ENCODE peak calls at places on chromosomes 4 and X, in eight cellular contexts. D is astrocyte, O is fibroblast of lung, M is hepatocyte, Q is H1, X is GM23248, U is PC-3, L is keratinocyte. E is an unnamed sample.
A peak's percentile ranks its signal among the peaks of the same experiment; 100 is the strongest.

GRCh38 chr4:168781884-168782283 is 228.2 kb downstream of the CBR4 start:
- DNase-seq in D (no peak), O (no peak), M (no peak), Q (no peak), X (no peak), U (no peak), L (no peak), E (no peak)

GRCh38 chr4:15003891-15004700 is 1.8 kb downstream of the CPEB2 start:
- DNase-seq in D (no peak), O (no peak), M (peak; percentile 73), Q (no peak), X (peak; percentile 61), U (peak; percentile 10), L (no peak), E (peak; percentile 73)

GRCh38 chr4:89708903-89709361 is 128.0 kb downstream of the SNCA start:
- DNase-seq in D (peak; percentile 55), O (peak; percentile 42), M (peak; percentile 10), Q (no peak), X (no peak), U (no peak), L (no peak), E (no peak)

GRCh38 chrX:28472926-28473325 is 114.3 kb upstream of the IL1RAPL1 start:
- DNase-seq in D (no peak), O (no peak), M (no peak), Q (no peak), X (no peak), U (no peak), L (no peak), E (peak; percentile 5)

GRCh38 chr4:879730-880079 is 52.4 kb downstream of the GAK start:
- DNase-seq in D (no peak), O (no peak), M (no peak), Q (no peak), X (no peak), U (no peak), L (no peak), E (no peak)

GRCh38 chrX:119292445-119292844 is 56.4 kb downstream of the PGRMC1 start:
- DNase-seq in D (no peak), O (no peak), M (no peak), Q (no peak), X (peak; percentile 23), U (peak; percentile 32), L (no peak), E (peak; percentile 9)

GRCh38 chrX:18290200-18290599 is 64.3 kb downstream of the SCML2 start:
- DNase-seq in D (no peak), O (peak; percentile 0), M (no peak), Q (no peak), X (no peak), U (no peak), L (no peak), E (peak; percentile 15)

GRCh38 chr4:33071552-33071951 is 2351.4 kb downstream of the PCDH7 start:
- DNase-seq in D (peak; percentile 52), O (peak; percentile 32), M (no peak), Q (no peak), X (peak; percentile 56), U (no peak), L (no peak), E (no peak)

GRCh38 chrX:10109695-10110094 is 47.1 kb upstream of the CLCN4 start:
- DNase-seq in D (no peak), O (peak; percentile 68), M (no peak), Q (no peak), X (peak; percentile 8), U (no peak), L (no peak), E (no peak)

GRCh38 chr4:95049838-95050237 is 292.1 kb downstream of the BMPR1B start:
- DNase-seq in D (peak; percentile 33), O (peak; percentile 34), M (peak; percentile 16), Q (no peak), X (no peak), U (no peak), L (no peak), E (no peak)

GRCh38 chr4:151415978-151416377 is 7.0 kb downstream of the FHIP1A start:
- DNase-seq in D (peak; percentile 87), O (peak; percentile 41), M (no peak), Q (no peak), X (peak; percentile 70), U (peak; percentile 80), L (no peak), E (no peak)

GRCh38 chr4:52234539-52235174 is 183.6 kb downstream of the SPATA18 start:
- DNase-seq in D (no peak), O (peak; percentile 56), M (peak; percentile 64), Q (no peak), X (peak; percentile 55), U (peak; percentile 91), L (no peak), E (peak; percentile 22)

GRCh38 chr4:119135721-119136121 is at the start of gene MYOZ2:
- DNase-seq in D (peak; percentile 17), O (no peak), M (no peak), Q (no peak), X (peak; percentile 67), U (peak; percentile 32), L (no peak), E (no peak)

GRCh38 chr4:108034560-108034959 is 44.9 kb downstream of the HADH start:
- DNase-seq in D (no peak), O (no peak), M (no peak), Q (no peak), X (no peak), U (no peak), L (no peak), E (no peak)

DNA sequence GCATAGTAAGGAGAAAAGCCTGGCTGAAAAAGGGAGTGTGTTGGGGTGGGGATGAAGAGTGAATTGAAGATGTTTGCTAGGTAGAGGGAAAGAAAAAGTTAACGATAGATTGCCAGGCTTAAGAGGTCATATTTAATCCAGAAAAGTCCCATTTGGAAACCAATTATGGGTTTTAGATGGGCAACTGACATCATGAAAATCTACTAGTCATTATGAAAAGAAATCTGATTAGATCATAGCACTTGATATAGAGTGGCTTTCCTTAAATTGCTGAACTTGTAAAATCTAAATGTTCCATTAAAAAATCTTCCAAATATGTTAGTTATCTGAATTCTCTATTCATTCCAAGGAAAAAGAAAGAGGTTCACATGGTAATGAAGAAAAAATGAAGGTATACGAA is 37.5 kb upstream of the IL21 start:
- DNase-seq in D (no peak), O (no peak), M (no peak), Q (no peak), X (no peak), U (no peak), L (no peak), E (no peak)
- TF ChIP-seq EZH2 in D (no peak), O (no peak), M (no peak), Q (no peak), X (no peak), U (no peak), L (no peak), E (no peak)

GRCh38 chrX:39777623-39778025 is 320.1 kb downstream of the BCOR start:
- DNase-seq in D (no peak), O (no peak), M (no peak), Q (no peak), X (no peak), U (no peak), L (no peak), E (no peak)

GRCh38 chrX:39773923-39774803 is 323.6 kb downstream of the BCOR start:
- DNase-seq in D (peak; percentile 49), O (peak; percentile 14), M (peak; percentile 61), Q (no peak), X (no peak), U (no peak), L (no peak), E (no peak)

GRCh38 chrX:39772057-39772832 is 325.5 kb downstream of the BCOR start:
- DNase-seq in D (peak; percentile 63), O (peak; percentile 28), M (peak; percentile 75), Q (peak; percentile 78), X (no peak), U (peak; percentile 75), L (no peak), E (no peak)

GRCh38 chrX:39773150-39773549 is 324.6 kb downstream of the BCOR start:
- DNase-seq in D (no peak), O (no peak), M (no peak), Q (no peak), X (no peak), U (no peak), L (no peak), E (no peak)

DNA sequence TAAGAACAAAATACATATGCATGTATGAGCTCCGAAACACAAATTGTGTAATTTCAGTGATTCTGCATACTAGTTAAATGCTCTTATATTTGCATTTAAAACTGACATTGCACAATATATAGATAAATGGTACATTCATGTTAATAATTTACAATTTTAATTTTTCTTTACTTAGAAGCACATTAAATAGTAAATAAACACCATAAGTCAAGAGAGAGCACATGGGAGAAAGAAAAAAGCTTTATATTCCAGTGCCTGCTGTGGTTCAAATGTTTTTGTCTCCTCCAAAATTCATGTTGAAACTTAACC is 323.0 kb downstream of the BCOR start:
- DNase-seq in D (no peak), O (no peak), M (no peak), Q (no peak), X (no peak), U (no peak), L (no peak), E (no peak)
- H3K4me2 ChIP-seq in D (no peak overlapping the region), O (no peak overlapping the region), M (peak overlapping the region; percentile 15), Q (no peak overlapping the region), X (no peak overlapping the region), U (no peak overlapping the region), L (no peak overlapping the region), E (no peak overlapping the region)

DNA sequence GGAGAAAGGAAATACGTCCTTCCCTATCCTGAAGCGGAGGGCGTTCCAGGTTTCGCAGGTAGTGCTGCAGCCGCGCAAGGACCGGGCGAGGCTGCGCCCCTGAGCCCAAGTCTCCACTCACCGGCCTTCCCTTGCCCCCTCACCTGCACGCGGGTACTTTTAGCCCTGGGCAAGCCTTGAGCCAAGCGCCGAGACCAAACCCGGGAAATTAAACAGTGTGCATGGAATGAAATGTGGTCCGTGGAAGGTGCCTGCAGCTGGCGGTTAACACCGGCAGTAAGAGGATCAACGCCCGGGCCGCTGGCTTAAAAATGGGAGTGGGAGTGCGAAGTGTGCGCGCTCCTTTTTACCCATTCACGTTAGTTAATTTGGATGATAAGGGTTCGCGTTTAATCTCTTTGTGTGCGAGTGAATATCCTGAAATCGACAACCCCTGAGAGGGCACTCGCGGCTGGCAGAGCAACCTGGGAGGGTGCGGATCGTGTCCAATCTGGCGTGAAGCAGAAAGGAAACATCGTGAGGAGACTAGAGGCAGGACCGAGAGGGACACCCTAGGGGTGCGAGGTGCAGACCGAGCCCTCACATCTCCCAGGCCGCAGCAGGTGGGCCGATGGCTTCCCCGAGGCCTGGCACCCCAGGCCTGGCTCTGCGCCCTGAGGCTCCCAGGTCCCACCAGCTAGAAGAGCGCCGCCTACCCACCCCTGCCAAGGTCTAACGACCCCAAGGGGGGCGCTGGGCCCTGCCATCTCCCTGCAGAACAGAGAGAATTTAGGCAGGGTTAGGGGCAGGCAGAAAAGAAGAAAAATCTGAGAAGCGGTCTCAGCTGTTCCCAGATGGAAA is 2.0 kb upstream of the HELT start:
- DNase-seq in D (no peak), O (no peak), M (no peak), Q (no peak), X (no peak), U (no peak), L (no peak), E (peak; percentile 65)
- TF ChIP-seq EZH2 in D (peak; percentile 78), O (peak; percentile 60), M (peak; percentile 79), Q (peak; percentile 95), X (peak; percentile 35), U (no peak), L (peak; percentile 71), E (peak; percentile 93)

GRCh38 chr4:126291886-126292285 is 977.1 kb downstream of the FAT4 start:
- DNase-seq in D (no peak), O (no peak), M (no peak), Q (no peak), X (no peak), U (no peak), L (no peak), E (no peak)
- H3K4me2 ChIP-seq in D (no peak overlapping the region), O (no peak overlapping the region), M (no peak overlapping the region), Q (no peak overlapping the region), X (no peak overlapping the region), U (no peak overlapping the region), L (no peak overlapping the region), E (no peak overlapping the region)

E was measured in neural progenitor cell.